ENCODE peak calls at places on chromosome 19, in six cellular contexts. Q, M, J, L, F and D are unnamed samples.

GRCh38 chr19:39405930-39406655 is 554 bp upstream of the ZFP36 start:
- DNase-seq in Q (peak), M (no peak), J (peak), L (no peak), F (peak), D (no peak)

GRCh38 chr19:1133471-1133929 is 29.7 kb downstream of the GPX4 start:
- DNase-seq in Q (no peak), M (no peak), J (peak), L (no peak), F (peak), D (no peak)

GRCh38 chr19:5547881-5548280 is 19.9 kb downstream of the TINCR start:
- DNase-seq in Q (no peak), M (no peak), J (no peak), L (no peak), F (no peak), D (no peak)

GRCh38 chr19:15107056-15108010 is at the start of gene SYDE1:
- DNase-seq in Q (no peak), M (no peak), J (no peak), L (peak), F (no peak), D (no peak)

GRCh38 chr19:2962018-2962670 is 15.2 kb upstream of the TLE6 start:
- DNase-seq in Q (no peak), M (no peak), J (peak), L (peak), F (no peak), D (no peak)

GRCh38 chr19:38044267-38045111 is 137.5 kb downstream of the SIPA1L3 start:
- DNase-seq in Q (no peak), M (no peak), J (no peak), L (no peak), F (no peak), D (no peak)

GRCh38 chr19:45574526-45574925 is 10.1 kb downstream of the OPA3 start:
- DNase-seq in Q (no peak), M (no peak), J (no peak), L (no peak), F (no peak), D (no peak)

GRCh38 chr19:33248954-33249613 is 23.4 kb upstream of the SLC7A10 start:
- DNase-seq in Q (no peak), M (peak), J (no peak), L (peak), F (no peak), D (no peak)

GRCh38 chr19:13150919-13151604 is 851 bp downstream of the IER2 start:
- DNase-seq in Q (no peak), M (no peak), J (no peak), L (peak), F (peak), D (no peak)